ENCODE peak calls at places on chromosome 17, in eight cellular contexts. V is HCT116, I is mammary epithelial cell, O is esophagus muscularis mucosa, P is IMR-90, W is fibroblast of lung, G is sigmoid colon, U is heart left ventricle. X is an unnamed sample.

GRCh38 chr17:48131216-48131824 is 23.8 kb downstream of the SNX11 start:
- DNase-seq in V (peak; percentile 80), I (peak; percentile 46), O (no peak), P (peak; percentile 66), W (peak; percentile 51), G (peak; percentile 70), U (peak; percentile 60), X (peak; percentile 28)

GRCh38 chr17:28550858-28551257 is 1.6 kb downstream of the UNC119 start:
- DNase-seq in V (no peak), I (no peak), O (no peak), P (no peak), W (no peak), G (no peak), U (no peak), X (no peak)

GRCh38 chr17:35315283-35315682 is 58.1 kb downstream of the SLFN11 start:
- DNase-seq in V (no peak), I (peak; percentile 90), O (no peak), P (peak; percentile 85), W (peak; percentile 90), G (no peak), U (no peak), X (peak; percentile 77)

GRCh38 chr17:16980813-16981731 is 9.2 kb upstream of the TNFRSF13B start:
- DNase-seq in V (no peak), I (peak; percentile 17), O (no peak), P (no peak), W (no peak), G (no peak), U (no peak), X (no peak)

GRCh38 chr17:18203308-18203707 is 19.7 kb downstream of the ALKBH5 start:
- DNase-seq in V (no peak), I (no peak), O (no peak), P (no peak), W (no peak), G (no peak), U (no peak), X (no peak)

GRCh38 chr17:69405096-69405495 is 9.4 kb upstream of the MAP2K6 start:
- DNase-seq in V (no peak), I (no peak), O (no peak), P (no peak), W (no peak), G (no peak), U (no peak), X (no peak)

GRCh38 chr17:77476920-77477805 is 336.4 kb downstream of the SEC14L1 start:
- DNase-seq in V (no peak), I (peak; percentile 98), O (no peak), P (peak; percentile 98), W (peak; percentile 98), G (peak; percentile 97), U (peak; percentile 60), X (peak; percentile 98)

GRCh38 chr17:13631541-13631940 is 29.8 kb upstream of the HS3ST3A1 start:
- DNase-seq in V (no peak), I (peak; percentile 5), O (no peak), P (no peak), W (peak; percentile 55), G (no peak), U (no peak), X (peak; percentile 16)

GRCh38 chr17:41547921-41548843 is 20.1 kb upstream of the KRT19 start:
- DNase-seq in V (peak; percentile 96), I (peak; percentile 99), O (no peak), P (peak; percentile 98), W (peak; percentile 100), G (peak; percentile 70), U (peak; percentile 25), X (peak; percentile 96)

GRCh38 chr17:76924345-76925332 is 56.4 kb downstream of the MGAT5B start:
- DNase-seq in V (no peak), I (no peak), O (no peak), P (no peak), W (no peak), G (no peak), U (no peak), X (no peak)

GRCh38 chr17:6475411-6475810 is 31.2 kb downstream of the PIMREG start:
- DNase-seq in V (no peak), I (peak; percentile 11), O (no peak), P (peak; percentile 17), W (no peak), G (no peak), U (no peak), X (no peak)

GRCh38 chr17:78383725-78384471 is 5.4 kb downstream of the PGS1 start:
- DNase-seq in V (no peak), I (peak; percentile 97), O (peak; percentile 95), P (peak; percentile 100), W (peak; percentile 100), G (peak; percentile 93), U (peak; percentile 68), X (peak; percentile 84)

GRCh38 chr17:72030067-72030899 is 90.5 kb upstream of the SOX9 start:
- DNase-seq in V (no peak), I (peak; percentile 53), O (no peak), P (peak; percentile 61), W (peak; percentile 70), G (no peak), U (peak; percentile 22), X (peak; percentile 32)

GRCh38 chr17:57911834-57912673 is 43.2 kb downstream of the CUEDC1 start:
- DNase-seq in V (peak; percentile 87), I (peak; percentile 82), O (no peak), P (no peak), W (peak; percentile 77), G (peak; percentile 97), U (peak; percentile 94), X (no peak)

GRCh38 chr17:82001657-82002056 is 21.0 kb downstream of the CENPX start:
- DNase-seq in V (no peak), I (no peak), O (no peak), P (no peak), W (no peak), G (no peak), U (no peak), X (no peak)

GRCh38 chr17:32998893-32999240 is 7.2 kb downstream of the SPACA3 start:
- DNase-seq in V (peak; percentile 27), I (peak; percentile 56), O (no peak), P (peak; percentile 60), W (peak; percentile 27), G (no peak), U (no peak), X (no peak)

GRCh38 chr17:61129876-61130275 is 269.8 kb upstream of the TBX2 start:
- DNase-seq in V (no peak), I (no peak), O (no peak), P (peak; percentile 68), W (no peak), G (no peak), U (no peak), X (no peak)

GRCh38 chr17:35299108-35299507 is 56.2 kb downstream of the SLFN5 start:
- DNase-seq in V (no peak), I (peak; percentile 88), O (no peak), P (no peak), W (no peak), G (no peak), U (no peak), X (peak; percentile 85)

GRCh38 chr17:65975878-65976277 is 216.1 kb downstream of the CEP112 start:
- DNase-seq in V (no peak), I (no peak), O (no peak), P (no peak), W (no peak), G (no peak), U (no peak), X (no peak)

GRCh38 chr17:45225051-45225700 is 3.5 kb downstream of the FMNL1 start:
- DNase-seq in V (no peak), I (peak; percentile 60), O (no peak), P (no peak), W (no peak), G (no peak), U (no peak), X (no peak)

GRCh38 chr17:55224746-55225145 is 40.0 kb upstream of the HLF start:
- DNase-seq in V (no peak), I (no peak), O (peak; percentile 55), P (no peak), W (no peak), G (no peak), U (no peak), X (no peak)

DNA sequence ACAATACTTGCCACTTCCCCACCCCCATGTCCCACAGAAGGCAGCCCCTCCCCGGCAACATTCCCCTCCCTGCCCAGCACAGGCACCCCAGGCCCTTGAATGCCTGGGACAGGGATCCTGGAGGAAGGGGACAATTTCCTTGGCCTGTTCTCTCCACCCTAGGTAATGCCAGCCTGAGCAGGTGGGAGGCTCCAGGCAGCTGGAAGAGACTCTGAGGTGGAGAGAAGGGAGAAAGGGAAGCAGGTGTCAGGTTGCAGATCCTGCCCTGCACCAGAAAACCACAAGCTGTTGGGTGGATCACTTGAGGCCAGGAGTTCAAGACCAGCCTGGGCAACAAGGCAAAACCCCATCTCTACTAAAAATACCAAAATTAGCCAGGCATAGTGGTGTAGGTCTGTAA is 8.9 kb downstream of the MPP2 start:
- DNase-seq in V (no peak), I (no peak), O (no peak), P (no peak), W (no peak), G (no peak), U (no peak), X (no peak)
- TF ChIP-seq CTCF in V (no peak), I (no peak), O (no peak), P (no peak), W (no peak), G (no peak), U (no peak), X (no peak)

DNA sequence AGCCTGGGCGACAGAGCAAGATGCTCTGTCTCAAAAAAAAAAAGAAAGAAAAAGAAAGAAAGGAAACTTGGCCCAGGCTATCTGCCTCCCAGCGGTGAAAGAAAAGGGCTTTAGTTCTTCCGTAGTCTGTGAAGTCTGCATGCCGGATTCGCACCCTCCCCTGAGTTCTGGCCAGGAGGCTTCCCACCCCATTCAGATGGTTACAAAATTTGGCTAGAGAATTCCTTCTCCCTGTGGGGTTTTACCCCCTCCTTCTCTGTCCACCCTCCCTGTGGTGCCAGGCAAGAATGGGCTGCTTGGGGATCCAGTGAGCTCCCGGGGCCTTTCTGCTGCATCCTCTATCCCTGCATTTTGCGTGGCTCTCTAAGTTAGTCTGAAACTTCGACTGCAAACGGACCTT is 37.8 kb downstream of the PAFAH1B1 start:
- DNase-seq in V (no peak), I (peak; percentile 14), O (no peak), P (no peak), W (no peak), G (no peak), U (no peak), X (peak; percentile 17)
- H3K4me1 ChIP-seq in V (peaks cover 43% of the 10 kb centered on the region), I (peaks cover 32% of the 10 kb centered on the region), O (peaks cover 58% of the 10 kb centered on the region), P (peaks cover 3% of the 10 kb centered on the region), W (no peaks in the 10 kb centered on the region), G (peaks cover 27% of the 10 kb centered on the region), U (peaks cover 63% of the 10 kb centered on the region), X (peaks cover 25% of the 10 kb centered on the region)

GRCh38 chr17:79808763-79809529 is 12.1 kb upstream of the CBX8 start:
- DNase-seq in V (peak; percentile 60), I (peak; percentile 62), O (no peak), P (no peak), W (no peak), G (no peak), U (no peak), X (no peak)
- TF ChIP-seq CTCF in V (peak; percentile 89), I (peak; percentile 73), O (peak; percentile 37), P (peak; percentile 31), W (no peak), G (no peak), U (peak; percentile 20), X (peak; percentile 81)

DNA sequence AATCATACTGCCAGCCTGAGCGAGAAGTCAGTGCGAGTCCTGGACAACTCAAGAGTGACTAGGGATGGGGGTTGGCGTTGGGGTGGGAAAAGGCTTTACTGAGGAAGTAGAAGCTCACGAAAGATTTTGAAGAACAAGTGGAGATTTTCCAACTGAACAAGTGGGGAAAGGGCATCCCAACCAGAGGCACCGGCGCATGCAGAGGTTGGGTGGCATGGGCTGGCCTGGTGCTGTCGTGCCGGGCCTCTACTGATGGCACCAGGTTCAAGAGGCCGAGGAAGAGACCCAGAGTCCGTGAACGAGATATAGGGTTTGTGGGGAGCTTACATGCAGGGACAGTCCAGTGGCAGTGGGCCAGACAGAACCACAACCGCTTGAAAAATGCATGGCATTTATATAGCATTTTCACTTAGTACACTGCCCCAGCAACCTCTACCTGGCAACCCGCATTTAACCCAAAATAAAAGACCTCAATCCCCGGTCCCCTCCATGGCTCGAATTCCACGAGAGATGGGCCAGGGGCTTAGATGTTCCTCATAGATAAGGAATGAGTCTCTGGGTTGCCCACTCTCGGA is 7.7 kb upstream of the ITGA3 start:
- DNase-seq in V (no peak), I (no peak), O (no peak), P (no peak), W (peak; percentile 76), G (no peak), U (no peak), X (no peak)
- H3K4me1 ChIP-seq in V (peaks cover 63% of the 10 kb centered on the region), I (peaks cover 93% of the 10 kb centered on the region), O (peaks cover 42% of the 10 kb centered on the region), P (peaks cover 40% of the 10 kb centered on the region), W (peaks cover 36% of the 10 kb centered on the region), G (peaks cover 7% of the 10 kb centered on the region), U (peaks cover 32% of the 10 kb centered on the region), X (peaks cover 35% of the 10 kb centered on the region)

X was measured in foreskin keratinocyte.